ENCODE peak calls at places on chromosome 14, in eight cellular contexts. J is ovary, T is uterus, K is heart right ventricle, A is A549, I is tibial nerve, D is adrenal gland, Y is psoas muscle. X is an unnamed sample.

GRCh38 chr14:32457213-32457920 is 128.3 kb downstream of the AKAP6 start:
- DNase-seq in J (no peak), T (no peak), K (peak), A (no peak), I (no peak), D (no peak), Y (no peak), X (no peak)

GRCh38 chr14:50113381-50113811 is 3.0 kb downstream of the VCPKMT start:
- DNase-seq in J (no peak), T (no peak), K (no peak), A (no peak), I (no peak), D (no peak), Y (no peak), X (no peak)

GRCh38 chr14:75604979-75605825 is 26.8 kb downstream of the FLVCR2 start:
- DNase-seq in J (no peak), T (no peak), K (no peak), A (no peak), I (peak), D (peak), Y (no peak), X (no peak)

GRCh38 chr14:101010293-101010692 is 106.8 kb upstream of the RTL1 start:
- DNase-seq in J (no peak), T (no peak), K (no peak), A (no peak), I (no peak), D (peak), Y (no peak), X (no peak)

GRCh38 chr14:37490607-37491006 is 104.4 kb downstream of the FOXA1 start:
- DNase-seq in J (no peak), T (no peak), K (no peak), A (no peak), I (no peak), D (no peak), Y (no peak), X (no peak)

GRCh38 chr14:98593361-98593761 is 678.6 kb downstream of the BCL11B start:
- DNase-seq in J (no peak), T (no peak), K (no peak), A (no peak), I (no peak), D (no peak), Y (no peak), X (peak)

GRCh38 chr14:68140111-68140741 is 320.6 kb downstream of the RAD51B start:
- DNase-seq in J (peak), T (peak), K (no peak), A (peak), I (peak), D (peak), Y (no peak), X (no peak)

GRCh38 chr14:67579040-67579439 is 21.0 kb downstream of the PIGH start:
- DNase-seq in J (no peak), T (no peak), K (no peak), A (no peak), I (no peak), D (no peak), Y (no peak), X (no peak)

GRCh38 chr14:56592746-56593544 is 13.3 kb downstream of the TMEM260 start:
- DNase-seq in J (no peak), T (no peak), K (no peak), A (no peak), I (no peak), D (no peak), Y (no peak), X (no peak)

GRCh38 chr14:26709019-26709418 is 111.2 kb upstream of the NOVA1 start:
- DNase-seq in J (no peak), T (no peak), K (no peak), A (no peak), I (no peak), D (no peak), Y (no peak), X (no peak)

GRCh38 chr14:81625343-81625742 is 91.7 kb upstream of the SEL1L start:
- DNase-seq in J (no peak), T (no peak), K (no peak), A (peak), I (no peak), D (no peak), Y (no peak), X (no peak)

GRCh38 chr14:97178781-97179180 is 381.6 kb downstream of the VRK1 start:
- DNase-seq in J (no peak), T (no peak), K (no peak), A (no peak), I (no peak), D (no peak), Y (no peak), X (no peak)

GRCh38 chr14:20455355-20456300 is 602 bp downstream of the APEX1 start:
- DNase-seq in J (no peak), T (no peak), K (no peak), A (no peak), I (no peak), D (peak), Y (peak), X (no peak)

GRCh38 chr14:24808412-24808811 is 174.4 kb upstream of the GZMB start:
- DNase-seq in J (no peak), T (no peak), K (no peak), A (no peak), I (no peak), D (no peak), Y (no peak), X (no peak)

GRCh38 chr14:69997849-69998248 is 118.6 kb downstream of the SMOC1 start:
- DNase-seq in J (no peak), T (no peak), K (no peak), A (peak), I (no peak), D (peak), Y (no peak), X (no peak)

GRCh38 chr14:37591941-37592287 is 3.1 kb downstream of the FOXA1 start:
- DNase-seq in J (no peak), T (no peak), K (no peak), A (peak), I (no peak), D (no peak), Y (no peak), X (no peak)

GRCh38 chr14:41986726-41987125 is 380.1 kb downstream of the LRFN5 start:
- DNase-seq in J (no peak), T (no peak), K (no peak), A (no peak), I (no peak), D (no peak), Y (no peak), X (no peak)

GRCh38 chr14:37583358-37584210 is 11.5 kb downstream of the FOXA1 start:
- DNase-seq in J (no peak), T (no peak), K (peak), A (peak), I (no peak), D (no peak), Y (no peak), X (no peak)

GRCh38 chr14:104722938-104723650 is 935 bp upstream of the ADSS1 start:
- DNase-seq in J (no peak), T (no peak), K (no peak), A (peak), I (no peak), D (peak), Y (no peak), X (no peak)
- TF ChIP-seq CTCF in J (no peak), T (no peak), K (no peak), A (no peak), I (no peak), D (no peak), Y (no peak), X (no peak)

GRCh38 chr14:54654600-54654999 is 87.7 kb downstream of the SAMD4A start:
- DNase-seq in J (no peak), T (no peak), K (no peak), A (no peak), I (no peak), D (no peak), Y (no peak), X (no peak)

GRCh38 chr14:54651649-54652048 is 84.7 kb downstream of the SAMD4A start:
- DNase-seq in J (no peak), T (no peak), K (no peak), A (peak), I (no peak), D (no peak), Y (no peak), X (no peak)

GRCh38 chr14:54652188-54652889 is 85.4 kb downstream of the SAMD4A start:
- DNase-seq in J (peak), T (peak), K (peak), A (peak), I (peak), D (peak), Y (peak), X (no peak)

GRCh38 chr14:54653764-54654469 is 87.0 kb downstream of the SAMD4A start:
- DNase-seq in J (no peak), T (peak), K (peak), A (peak), I (peak), D (peak), Y (peak), X (no peak)

GRCh38 chr14:54652890-54653201 is 85.9 kb downstream of the SAMD4A start:
- DNase-seq in J (no peak), T (no peak), K (no peak), A (no peak), I (no peak), D (peak), Y (no peak), X (no peak)
- H3K27ac ChIP-seq in J (peak), T (peak), K (peak), A (peak), I (peak), D (no peak), Y (peak), X (peak)

DNA sequence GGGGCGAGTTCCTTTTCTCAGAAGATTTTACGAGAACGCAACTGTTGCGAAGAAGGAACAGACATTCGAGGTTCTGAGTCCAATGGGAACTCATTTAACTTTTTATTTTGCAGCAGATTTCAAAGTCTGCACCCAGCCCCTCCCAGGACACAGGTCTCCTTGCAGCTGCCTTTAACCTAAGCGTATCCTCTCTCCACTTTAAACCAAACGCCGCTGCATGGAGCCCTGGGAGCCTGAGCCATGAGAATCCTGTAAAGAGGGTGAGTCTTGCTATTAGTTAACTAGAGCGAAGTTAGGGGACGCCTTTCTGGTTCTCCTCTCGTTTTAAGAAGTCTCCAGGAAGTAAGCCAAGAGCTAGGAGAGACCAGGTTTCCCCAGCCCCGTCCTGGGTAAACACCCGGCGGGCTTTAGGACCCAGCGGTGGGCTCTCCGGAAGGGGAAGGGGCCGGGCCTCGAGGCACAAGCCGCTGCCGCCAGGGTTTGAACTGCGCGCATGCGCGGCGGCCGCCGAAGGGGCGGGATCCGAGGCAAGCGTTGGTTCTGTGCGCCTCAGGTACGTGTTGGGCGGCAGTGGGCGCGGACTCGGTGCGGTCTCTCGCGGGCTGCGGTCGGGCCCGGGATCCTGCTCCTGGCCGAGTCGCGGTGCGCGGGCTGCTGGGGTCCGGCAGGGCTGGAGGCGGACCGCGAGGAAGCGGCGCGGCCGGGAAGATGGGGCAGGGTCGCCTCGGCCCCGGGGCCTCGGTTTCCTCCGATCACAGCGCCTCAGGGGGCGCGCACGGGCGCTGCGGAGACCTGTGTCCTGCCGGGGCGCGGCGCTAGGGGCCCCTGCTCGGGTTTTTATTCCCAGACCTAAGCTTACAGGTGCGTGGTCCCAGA is at the start of gene TDP1:
- DNase-seq in J (peak), T (peak), K (peak), A (peak), I (peak), D (peak), Y (peak), X (peak)
- TF ChIP-seq CTCF in J (no peak), T (peak), K (no peak), A (no peak), I (no peak), D (no peak), Y (peak), X (peak)

DNA sequence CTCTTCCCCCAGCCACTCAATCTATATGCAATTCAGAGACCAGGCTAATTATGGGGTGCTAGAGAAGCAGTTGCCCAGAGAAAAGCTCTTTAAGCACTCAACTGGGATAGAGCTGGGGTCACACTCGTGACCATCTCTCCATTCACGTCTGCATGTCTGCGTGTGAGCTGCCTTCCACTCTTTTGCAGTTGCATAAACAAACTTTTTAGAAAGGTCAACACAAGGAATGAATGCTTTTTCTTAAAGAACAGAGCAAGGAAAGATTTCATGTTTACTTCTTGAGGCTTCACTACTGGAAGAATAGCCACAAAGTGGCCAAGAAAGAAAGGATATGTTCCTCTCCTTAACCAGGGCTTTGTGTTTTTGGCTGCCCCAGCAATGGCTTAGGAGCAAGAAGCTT is 151.1 kb downstream of the SAMD4A start:
- DNase-seq in J (no peak), T (no peak), K (no peak), A (no peak), I (no peak), D (no peak), Y (no peak), X (no peak)
- H3K27ac ChIP-seq in J (no peak), T (no peak), K (no peak), A (no peak), I (no peak), D (no peak), Y (peak), X (no peak)